ENCODE peak calls at places on chromosome 16, in five cellular contexts. Z is Peyer's patch, N is SK-N-SH, A is fibroblast of mammary gland, B is adrenal gland. E is an unnamed sample.

GRCh38 chr16:67917852-67918236 is 13.8 kb downstream of the CTRL start:
- DNase-seq in Z (no peak), N (no peak), A (peak; percentile 95), B (peak; percentile 89), E (peak; percentile 69)

GRCh38 chr16:85320677-85321385 is 208.6 kb upstream of the CIBAR2 start:
- DNase-seq in Z (no peak), N (no peak), A (no peak), B (no peak), E (no peak)

GRCh38 chr16:17313085-17313611 is 157.6 kb downstream of the XYLT1 start:
- DNase-seq in Z (no peak), N (peak; percentile 76), A (peak; percentile 71), B (peak; percentile 85), E (peak; percentile 59)

GRCh38 chr16:82459580-82460256 is 167.1 kb upstream of the CDH13 start:
- DNase-seq in Z (no peak), N (no peak), A (no peak), B (no peak), E (no peak)

GRCh38 chr16:84547539-84548058 is 43.1 kb upstream of the MEAK7 start:
- DNase-seq in Z (no peak), N (no peak), A (no peak), B (no peak), E (peak; percentile 29)

GRCh38 chr16:86244188-86244587 is 266.1 kb upstream of the FOXF1 start:
- DNase-seq in Z (no peak), N (no peak), A (no peak), B (no peak), E (no peak)

GRCh38 chr16:7182510-7183109 is 150.0 kb upstream of the RBFOX1 start:
- DNase-seq in Z (no peak), N (no peak), A (no peak), B (no peak), E (no peak)

GRCh38 chr16:18839555-18839954 is 38.2 kb upstream of the ARL6IP1 start:
- DNase-seq in Z (no peak), N (no peak), A (peak; percentile 14), B (no peak), E (no peak)

GRCh38 chr16:84700518-84701277 is 898 bp downstream of the USP10 start:
- DNase-seq in Z (no peak), N (peak; percentile 37), A (peak; percentile 29), B (no peak), E (peak; percentile 64)

GRCh38 chr16:65975049-65975708 is 391.3 kb upstream of the CDH5 start:
- DNase-seq in Z (no peak), N (no peak), A (peak; percentile 86), B (peak; percentile 67), E (peak; percentile 71)

GRCh38 chr16:67833035-67833417 is 9.1 kb upstream of the THAP11 start:
- DNase-seq in Z (no peak), N (no peak), A (peak; percentile 81), B (no peak), E (peak; percentile 34)

GRCh38 chr16:81261049-81261648 is 22.7 kb downstream of the BCO1 start:
- DNase-seq in Z (no peak), N (peak; percentile 36), A (peak; percentile 24), B (no peak), E (peak; percentile 47)

GRCh38 chr16:1379863-1380174 is 28.1 kb downstream of the GNPTG start:
- DNase-seq in Z (no peak), N (no peak), A (no peak), B (no peak), E (no peak)

GRCh38 chr16:49349446-49350168 is 24.0 kb upstream of the C16orf78 start:
- DNase-seq in Z (no peak), N (no peak), A (no peak), B (no peak), E (no peak)

GRCh38 chr16:54242199-54242598 is 44.4 kb downstream of the IRX3 start:
- DNase-seq in Z (no peak), N (peak; percentile 36), A (no peak), B (no peak), E (peak; percentile 58)

GRCh38 chr16:75254359-75254837 is 3.0 kb upstream of the BCAR1 start:
- DNase-seq in Z (peak; percentile 54), N (peak; percentile 48), A (peak; percentile 73), B (peak; percentile 84), E (no peak)

GRCh38 chr16:80299416-80299815 is 241.4 kb upstream of the DYNLRB2 start:
- DNase-seq in Z (no peak), N (no peak), A (no peak), B (no peak), E (no peak)

GRCh38 chr16:12295395-12295794 is 318.9 kb downstream of the SNX29 start:
- DNase-seq in Z (no peak), N (no peak), A (peak; percentile 5), B (no peak), E (no peak)

GRCh38 chr16:12758031-12758669 is 45.5 kb downstream of the CPPED1 start:
- DNase-seq in Z (no peak), N (peak; percentile 72), A (no peak), B (peak; percentile 68), E (no peak)

GRCh38 chr16:76345093-76345735 is 68.0 kb downstream of the CNTNAP4 start:
- DNase-seq in Z (no peak), N (no peak), A (peak; percentile 97), B (peak; percentile 53), E (no peak)

GRCh38 chr16:19086322-19087199 is 19.1 kb downstream of the COQ7 start:
- DNase-seq in Z (peak; percentile 93), N (peak; percentile 92), A (peak; percentile 94), B (peak; percentile 89), E (peak; percentile 94)

GRCh38 chr16:19114359-19115147 is 789 bp downstream of the ITPRIPL2 start:
- DNase-seq in Z (peak; percentile 72), N (peak; percentile 25), A (peak; percentile 67), B (peak; percentile 83), E (no peak)

GRCh38 chr16:82585675-82586074 is 41.1 kb upstream of the CDH13 start:
- DNase-seq in Z (no peak), N (no peak), A (peak; percentile 75), B (no peak), E (no peak)

DNA sequence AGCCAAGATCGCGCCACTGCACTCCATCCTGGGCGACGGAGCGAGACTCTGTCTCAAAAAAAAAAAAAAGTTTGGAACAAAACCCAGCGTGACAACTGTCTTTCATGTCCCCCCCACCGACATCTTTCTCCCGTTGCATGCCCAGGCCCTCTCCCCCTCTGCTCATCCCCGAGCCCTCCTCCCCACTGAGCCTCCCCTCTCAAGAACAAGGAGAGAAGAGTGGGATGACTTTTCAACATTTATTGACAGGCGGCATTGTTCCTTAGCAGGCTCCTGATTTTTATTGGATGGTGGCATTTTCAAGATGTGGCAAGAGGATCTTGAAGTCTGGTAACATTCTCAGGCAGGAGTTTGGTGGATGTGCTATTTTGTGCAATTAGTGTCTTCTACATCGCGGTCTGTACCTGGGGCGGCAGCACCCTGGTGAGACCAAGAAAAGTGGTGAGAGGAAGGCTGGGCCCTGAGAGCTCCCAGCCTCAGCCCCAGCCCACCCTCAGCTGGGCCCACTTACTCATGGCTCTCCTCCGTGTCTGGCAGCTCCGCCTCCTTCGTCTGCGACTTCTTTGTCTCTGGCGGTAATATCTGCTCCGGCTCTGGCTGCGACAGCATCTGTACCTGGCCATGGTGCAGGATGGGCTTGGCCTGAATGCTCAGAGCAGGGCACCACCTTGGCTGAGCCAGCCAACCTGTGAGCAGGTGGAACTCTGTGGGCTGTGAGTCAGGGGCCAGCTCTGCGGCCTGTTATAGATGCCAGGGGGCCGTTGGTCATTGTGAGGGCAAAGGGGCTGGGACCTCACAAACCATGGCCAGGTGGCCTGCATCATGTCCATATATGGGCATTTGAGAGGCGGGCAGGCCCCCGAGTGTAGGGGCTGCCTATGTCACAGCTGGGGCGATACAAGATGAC is at the start of gene PRM1:
- DNase-seq in Z (no peak), N (no peak), A (no peak), B (no peak), E (no peak)
- H3K4me3 ChIP-seq in Z (no peak within 1 kb of the TSS), N (no peak within 1 kb of the TSS), A (no peak within 1 kb of the TSS), B (no peak within 1 kb of the TSS), E (no peak within 1 kb of the TSS)

DNA sequence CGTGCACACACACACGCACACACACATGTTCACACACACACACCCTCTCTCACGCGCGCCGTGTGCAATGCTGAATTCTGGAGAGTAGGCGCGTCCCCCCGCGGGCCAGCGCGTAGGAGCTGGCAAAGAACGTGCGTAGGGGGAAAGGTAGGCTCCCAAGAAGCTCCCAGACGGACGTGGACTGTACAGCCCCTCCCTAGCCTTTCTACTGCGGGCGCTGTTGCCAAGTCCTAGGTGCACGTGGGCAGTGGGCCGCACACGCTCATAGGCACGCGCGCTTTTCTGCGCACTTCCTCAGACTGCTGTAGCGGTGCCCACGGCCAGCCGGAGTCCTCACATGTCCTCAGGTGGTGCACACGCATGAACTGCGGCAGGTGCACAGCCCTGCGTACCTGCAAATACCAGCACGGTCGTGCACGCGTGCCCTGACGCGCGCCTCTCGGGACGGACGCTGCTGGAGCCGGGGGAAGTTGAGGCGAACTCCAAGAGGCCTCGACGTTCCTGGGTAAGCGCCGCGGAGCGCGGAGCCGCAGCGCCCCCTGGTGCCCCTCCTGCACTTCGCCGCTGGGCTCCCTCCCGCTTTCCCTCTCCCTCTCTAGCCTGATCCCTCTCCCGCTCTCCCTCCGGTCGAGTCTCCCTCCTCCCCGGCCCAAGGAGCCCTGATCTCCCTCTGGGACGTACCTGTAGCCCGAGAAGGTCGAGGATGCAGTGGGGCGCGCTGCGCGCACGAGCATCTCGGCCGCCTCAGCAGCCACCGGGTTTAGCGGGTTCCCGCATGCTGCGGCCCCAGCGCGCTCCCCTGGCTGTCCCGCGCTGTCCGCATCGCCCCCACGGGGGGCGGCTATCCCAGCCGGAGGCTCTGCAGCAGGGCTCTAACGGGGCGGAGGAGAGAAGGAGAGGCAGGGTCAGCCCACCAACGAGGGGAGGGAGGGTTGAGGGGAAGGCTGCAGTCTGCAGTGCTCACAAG is 749 bp downstream of the GRIN2A start:
- DNase-seq in Z (peak; percentile 75), N (peak; percentile 91), A (peak; percentile 64), B (peak; percentile 84), E (peak; percentile 25)
- H3K4me3 ChIP-seq in Z (peak overlapping the region; percentile 31), N (no peak overlapping the region), A (no peak overlapping the region), B (no peak overlapping the region), E (no peak overlapping the region)

DNA sequence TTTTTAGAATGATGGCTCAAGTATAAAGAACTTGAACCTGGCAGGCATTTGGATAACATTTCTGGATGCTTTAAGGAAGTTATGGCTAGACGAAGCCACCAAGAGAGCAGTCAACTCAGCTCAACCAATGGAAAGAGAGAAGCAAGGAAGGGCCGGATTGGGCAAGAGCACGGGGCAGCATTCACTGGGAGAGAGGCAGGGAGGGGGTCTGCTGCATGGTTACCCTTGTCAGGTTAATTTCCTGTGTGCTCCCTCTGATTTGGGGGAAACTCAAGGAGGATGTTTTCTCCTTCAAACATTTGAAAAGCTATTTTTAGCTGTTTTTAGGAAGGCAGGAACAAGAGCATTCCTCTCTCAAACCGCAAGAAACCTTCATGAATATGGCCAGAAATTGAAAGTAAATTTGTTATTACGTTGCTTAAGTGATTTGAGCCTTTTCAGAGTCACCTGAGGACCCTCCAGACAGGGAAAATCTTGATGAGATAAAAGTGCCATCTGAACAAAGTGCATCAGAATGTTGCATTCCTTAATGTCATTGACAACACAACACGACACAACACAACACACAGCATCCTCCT is 118.6 kb upstream of the ZFHX3 start:
- DNase-seq in Z (no peak), N (no peak), A (no peak), B (no peak), E (peak; percentile 43)
- H3K4me3 ChIP-seq in Z (no peak overlapping the region), N (peak overlapping the region; percentile 1), A (no peak overlapping the region), B (no peak overlapping the region), E (no peak overlapping the region)

GRCh38 chr16:57478396-57479024 is 7.8 kb downstream of the DOK4 start:
- DNase-seq in Z (no peak), N (no peak), A (no peak), B (no peak), E (no peak)

GRCh38 chr16:57480754-57481230 is 5.5 kb downstream of the DOK4 start:
- DNase-seq in Z (no peak), N (peak; percentile 81), A (no peak), B (no peak), E (no peak)

GRCh38 chr16:57479043-57479421 is 7.3 kb downstream of the DOK4 start:
- DNase-seq in Z (no peak), N (peak; percentile 64), A (no peak), B (no peak), E (no peak)

GRCh38 chr16:57480127-57480753 is 6.1 kb downstream of the DOK4 start:
- DNase-seq in Z (peak; percentile 93), N (peak; percentile 62), A (peak; percentile 29), B (no peak), E (no peak)

GRCh38 chr16:57479422-57480126 is 6.7 kb downstream of the DOK4 start:
- DNase-seq in Z (peak; percentile 83), N (peak; percentile 85), A (peak; percentile 67), B (no peak), E (no peak)
- H3K4me3 ChIP-seq in Z (peak overlapping the region; percentile 64), N (peak overlapping the region; percentile 48), A (peak overlapping the region; percentile 62), B (no peak overlapping the region), E (no peak overlapping the region)

E was measured in NB4.